ENCODE peak calls at places on chromosomes 3 and 15, in nine cellular contexts. A is CD8-positive, alpha-beta T cell; N is gastrocnemius medialis; O is astrocyte; E is naive thymus-derived CD4-positive, alpha-beta T cell; Q is heart left ventricle; C is pancreas; L is GM23248; Y is K562. R is an unnamed sample.

GRCh38 chr3:156511987-156512677 is 42.8 kb downstream of the SSR3 start:
- DNase-seq in C (no peak), O (no peak), Q (no peak), N (no peak), E (no peak), A (no peak), Y (peak), L (no peak), R (no peak)

GRCh38 chr3:10273697-10274305 is 18.9 kb downstream of the GHRL start:
- DNase-seq in A (no peak), N (no peak), Q (no peak), Y (no peak), E (no peak), L (peak), O (peak), C (no peak), R (peak)

GRCh38 chr3:113685956-113686721 is 10.3 kb downstream of the USF3 start:
- DNase-seq in N (peak), Y (no peak), A (no peak), C (no peak), E (no peak), O (peak), L (peak), Q (no peak), R (peak)

GRCh38 chr3:20080956-20081554 is 40.8 kb downstream of the KAT2B start:
- DNase-seq in Q (peak), A (peak), L (no peak), O (peak), Y (peak), E (no peak), C (peak), N (peak), R (peak)

GRCh38 chr3:98786364-98786930 is 23.3 kb downstream of the ST3GAL6 start:
- DNase-seq in C (no peak), A (no peak), O (no peak), Q (no peak), N (no peak), E (no peak), Y (no peak), L (peak), R (no peak)

GRCh38 chr3:161915283-161915682 is 418.7 kb downstream of the OTOL1 start:
- DNase-seq in C (no peak), A (no peak), E (no peak), O (no peak), N (no peak), Y (no peak), L (no peak), Q (no peak), R (no peak)

GRCh38 chr3:131338948-131339640 is 42.5 kb upstream of the NUDT16 start:
- DNase-seq in Y (no peak), A (no peak), C (no peak), L (peak), O (peak), N (no peak), E (no peak), Q (no peak), R (no peak)

GRCh38 chr3:20564966-20565365 is 379.0 kb upstream of the SGO1 start:
- DNase-seq in L (peak), E (no peak), O (no peak), C (no peak), N (no peak), Y (no peak), Q (no peak), A (no peak), R (no peak)

DNA sequence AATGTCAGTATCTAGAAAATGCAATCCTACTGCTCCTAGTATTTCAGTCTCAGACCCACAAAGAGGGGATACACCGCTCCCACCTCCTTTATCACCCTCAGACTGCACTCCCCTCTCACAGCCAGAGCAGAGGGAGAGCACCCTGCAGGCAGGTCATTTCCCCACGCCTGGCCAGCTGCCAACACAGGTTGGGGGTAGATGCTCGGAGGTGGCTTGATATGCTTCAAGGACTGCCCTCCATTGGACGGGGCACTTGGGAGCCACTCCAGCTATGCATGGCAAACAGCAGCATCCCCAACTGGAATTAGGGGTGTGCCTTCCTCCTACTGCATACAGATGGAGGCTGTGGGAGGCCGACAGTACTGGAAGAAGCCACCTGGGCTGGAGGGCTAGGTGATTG is 41.9 kb downstream of the TMEM266 start:
- DNase-seq in Y (no peak), C (no peak), O (no peak), E (no peak), L (no peak), A (no peak), Q (no peak), N (no peak), R (no peak)
- H3K27ac ChIP-seq in Y (no peak), C (no peak), O (no peak), E (no peak), L (no peak), A (no peak), Q (no peak), N (no peak), R (no peak)

GRCh38 chr3:188947983-188948657 is 223.7 kb upstream of the TPRG1 start:
- DNase-seq in Y (no peak), A (no peak), E (no peak), O (peak), L (peak), C (peak), N (peak), Q (peak), R (peak)
- H3K27ac ChIP-seq in Y (no peak), A (no peak), E (no peak), O (peak), L (peak), C (peak), N (peak), Q (peak), R (peak)

GRCh38 chr3:58463942-58464271 is 28.0 kb upstream of the KCTD6 start:
- DNase-seq in N (no peak), Q (no peak), C (no peak), Y (no peak), A (no peak), L (no peak), E (no peak), O (peak), R (no peak)

GRCh38 chr3:58464875-58465274 is 27.0 kb upstream of the KCTD6 start:
- DNase-seq in L (peak), O (no peak), A (no peak), E (no peak), C (no peak), N (no peak), Q (no peak), Y (no peak), R (no peak)

GRCh38 chr3:58459160-58459559 is 25.5 kb upstream of the PDHB start:
- DNase-seq in C (no peak), E (no peak), Y (no peak), N (no peak), Q (no peak), A (no peak), L (no peak), O (no peak), R (no peak)

GRCh38 chr3:58463181-58463941 is 28.5 kb upstream of the KCTD6 start:
- DNase-seq in O (peak), Q (peak), Y (peak), L (peak), N (peak), E (peak), C (peak), A (peak), R (peak)

DNA sequence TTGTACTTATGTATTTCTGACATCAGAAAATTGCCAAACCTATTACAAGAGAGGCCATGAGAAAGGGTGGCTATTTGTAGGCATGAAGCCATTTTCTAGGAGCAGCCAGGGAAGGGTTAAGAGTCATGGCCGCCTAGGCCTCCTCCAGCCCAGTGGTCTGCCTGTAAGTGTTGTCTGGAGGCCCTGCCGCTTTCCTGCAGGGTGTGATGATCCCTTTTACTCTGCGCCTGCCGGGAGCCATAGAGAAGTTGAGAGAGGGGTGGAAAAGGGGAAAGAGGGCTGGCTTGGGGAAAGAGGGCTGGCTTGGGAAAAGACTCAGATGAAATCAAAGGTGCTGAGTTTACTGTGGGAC is 29.1 kb upstream of the KCTD6 start:
- DNase-seq in C (no peak), A (no peak), L (no peak), E (no peak), Y (no peak), O (no peak), N (no peak), Q (no peak), R (no peak)
- H3K27ac ChIP-seq in C (no peak), A (no peak), L (no peak), E (no peak), Y (no peak), O (no peak), N (peak), Q (no peak), R (no peak)

DNA sequence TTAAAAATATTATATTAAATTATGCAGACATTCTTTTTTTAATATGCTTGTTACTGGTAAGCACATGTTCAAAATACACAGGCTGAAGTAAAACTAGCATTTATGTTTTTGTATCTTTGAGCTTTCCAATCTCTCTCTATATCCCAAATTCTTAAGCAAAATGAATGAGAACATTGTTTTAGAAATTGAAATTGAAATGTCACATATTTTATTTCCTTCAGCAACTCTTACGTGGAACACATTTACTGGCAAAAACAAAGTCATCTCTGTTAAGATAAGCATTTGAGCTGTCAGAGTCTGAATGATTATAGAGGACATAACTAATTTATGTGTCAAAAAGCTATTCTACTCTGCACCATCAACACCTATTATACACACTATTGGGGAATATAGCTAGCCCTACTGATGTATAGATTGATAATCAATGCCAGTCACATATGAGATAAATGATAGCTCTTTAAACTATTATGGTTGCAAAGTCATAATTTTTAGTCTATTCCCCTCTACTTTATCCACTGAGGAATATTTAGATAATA is 535.4 kb upstream of the BCHE start:
- DNase-seq in N (no peak), L (no peak), Q (no peak), C (no peak), Y (no peak), A (no peak), E (no peak), O (no peak), R (no peak)
- H3K27ac ChIP-seq in N (no peak), L (no peak), Q (no peak), C (no peak), Y (no peak), A (no peak), E (no peak), O (no peak), R (no peak)

DNA sequence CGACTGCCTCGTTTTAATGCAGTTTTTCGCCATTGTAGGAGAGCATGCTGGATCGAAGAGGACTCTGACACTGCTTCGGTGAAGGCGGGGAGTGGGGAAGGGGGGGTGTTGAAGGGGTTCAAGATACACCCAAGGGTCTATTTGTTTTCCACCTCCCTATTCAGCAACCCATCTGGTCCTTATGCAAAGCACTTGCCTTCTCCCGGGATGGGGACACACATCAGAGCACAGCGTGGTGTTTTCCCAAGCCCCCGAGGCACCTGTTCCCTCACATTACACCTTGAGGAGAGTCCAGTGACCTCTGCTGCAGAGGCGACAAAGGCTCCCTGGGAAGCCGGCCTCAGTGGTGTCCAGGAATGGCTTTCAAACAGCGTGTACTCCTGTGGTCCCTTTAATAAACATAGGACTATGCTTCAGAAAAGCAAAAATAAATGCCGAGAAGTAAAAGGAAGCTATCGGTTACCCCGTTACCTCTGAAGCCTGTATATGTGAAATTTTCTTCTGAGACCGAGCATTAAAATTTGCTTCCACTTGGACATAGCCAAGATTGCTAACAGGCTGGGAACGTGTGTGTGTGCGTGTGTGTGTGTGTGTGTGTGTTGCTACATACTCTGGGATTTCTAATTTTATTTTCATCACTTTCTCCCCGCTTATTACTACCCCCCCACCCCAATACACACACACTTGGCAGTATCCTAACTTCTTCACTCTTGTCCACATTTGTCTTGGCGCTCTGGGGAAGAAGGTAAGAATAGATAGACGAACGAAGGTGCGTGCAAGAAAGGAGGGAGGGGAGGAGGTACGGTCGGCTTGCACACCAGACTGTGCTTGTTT is 53.2 kb downstream of the CCDC54 start:
- DNase-seq in E (peak), A (no peak), Y (no peak), C (no peak), Q (no peak), L (peak), N (no peak), O (peak), R (peak)
- H3K27ac ChIP-seq in E (no peak), A (no peak), Y (no peak), C (peak), Q (peak), L (no peak), N (peak), O (peak), R (no peak)

GRCh38 chr15:71136159-71137137 is 21.2 kb downstream of the THSD4 start:
- DNase-seq in C (no peak), L (peak), E (no peak), O (peak), A (no peak), Y (no peak), Q (peak), N (no peak), R (peak)
- H3K27ac ChIP-seq in C (peak), L (peak), E (no peak), O (peak), A (no peak), Y (no peak), Q (peak), N (no peak), R (peak)

GRCh38 chr15:72200395-72201237 is 3.0 kb upstream of the GRAMD2A start:
- DNase-seq in N (peak), L (no peak), O (no peak), Q (no peak), E (no peak), C (no peak), A (no peak), Y (no peak), R (no peak)

GRCh38 chr15:72203507-72203837 is 5.9 kb upstream of the GRAMD2A start:
- DNase-seq in Q (peak), A (no peak), O (peak), C (no peak), N (peak), Y (no peak), L (peak), E (no peak), R (peak)

GRCh38 chr15:72201346-72202029 is 3.9 kb upstream of the GRAMD2A start:
- DNase-seq in Q (no peak), C (no peak), N (peak), E (no peak), Y (no peak), A (no peak), L (no peak), O (no peak), R (no peak)

GRCh38 chr15:72202801-72203506 is 5.4 kb upstream of the GRAMD2A start:
- DNase-seq in A (no peak), Y (no peak), O (no peak), N (peak), E (no peak), Q (no peak), C (no peak), L (no peak), R (no peak)

DNA sequence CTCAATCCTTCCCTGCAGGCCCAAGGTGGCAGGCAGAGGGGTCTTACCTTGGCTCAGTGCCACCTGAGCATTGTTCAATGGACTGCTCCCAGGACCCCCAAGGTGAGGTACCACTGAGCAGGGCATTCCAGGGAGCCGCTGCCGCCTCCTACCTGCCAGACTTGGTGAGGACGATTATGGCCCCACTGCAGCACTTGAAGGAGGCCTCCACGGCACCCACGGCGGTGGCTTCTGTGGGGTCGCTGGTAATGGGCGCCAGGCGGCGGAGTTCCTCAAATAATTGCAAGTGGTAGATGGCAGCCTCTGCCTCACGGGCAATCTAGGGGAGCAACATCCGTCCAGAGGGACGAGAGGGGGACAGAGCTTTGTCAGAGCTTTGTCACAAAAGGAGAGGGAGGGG is 4.7 kb upstream of the GRAMD2A start:
- DNase-seq in L (no peak), Q (no peak), C (no peak), A (no peak), O (no peak), N (no peak), E (no peak), Y (no peak), R (no peak)
- H3K27ac ChIP-seq in L (no peak), Q (peak), C (no peak), A (no peak), O (no peak), N (peak), E (no peak), Y (no peak), R (no peak)

R was measured in foreskin keratinocyte.